ENCODE peak calls at places on chromosomes 3 and 15, in four cellular contexts. M, S, V and P are unnamed samples.
A peak's percentile ranks its signal among the peaks of the same experiment; 100 is the strongest.

GRCh38 chr3:136819784-136820640 is 1.1 kb downstream of the SLC35G2 start:
- DNase-seq in V (no peak), M (peak; percentile 34), S (no peak), P (peak; percentile 52)

GRCh38 chr3:189419022-189419421 is 212.2 kb upstream of the TP63 start:
- DNase-seq in M (no peak), V (no peak), S (no peak), P (no peak)

GRCh38 chr3:17032407-17033034 is 147.8 kb downstream of the PLCL2 start:
- DNase-seq in V (no peak), S (peak; percentile 19), M (peak; percentile 16), P (peak; percentile 39)

GRCh38 chr15:51864408-51865056 is 35.1 kb downstream of the TMOD3 start:
- DNase-seq in V (no peak), S (no peak), M (no peak), P (no peak)

GRCh38 chr3:115667175-115668065 is 44.1 kb downstream of the GAP43 start:
- DNase-seq in M (no peak), S (no peak), V (no peak), P (no peak)

GRCh38 chr3:17313746-17314145 is 428.7 kb downstream of the TBC1D5 start:
- DNase-seq in V (no peak), S (no peak), M (no peak), P (no peak)

GRCh38 chr15:81029416-81030367 is 29.0 kb downstream of the TLNRD1 start:
- DNase-seq in M (no peak), S (no peak), V (no peak), P (no peak)

GRCh38 chr3:43995929-43996378 is 245.7 kb upstream of the TOPAZ1 start:
- DNase-seq in V (no peak), S (no peak), M (no peak), P (no peak)

GRCh38 chr3:152317956-152318355 is 49.2 kb downstream of the MBNL1 start:
- DNase-seq in M (no peak), S (no peak), V (no peak), P (no peak)

GRCh38 chr3:72255736-72256559 is 471.0 kb upstream of the PROK2 start:
- DNase-seq in S (no peak), V (no peak), M (no peak), P (peak; percentile 91)

GRCh38 chr3:172666873-172667694 is 43.8 kb downstream of the NCEH1 start:
- DNase-seq in M (peak; percentile 82), S (peak; percentile 62), V (no peak), P (peak; percentile 62)

GRCh38 chr3:134809412-134810051 is 14.5 kb downstream of the EPHB1 start:
- DNase-seq in M (no peak), V (no peak), S (no peak), P (no peak)

GRCh38 chr3:115099115-115099884 is 47.8 kb downstream of the ZBTB20 start:
- DNase-seq in S (no peak), V (no peak), M (peak; percentile 36), P (no peak)

GRCh38 chr3:42119558-42120355 is 28.6 kb downstream of the TRAK1 start:
- DNase-seq in V (no peak), S (no peak), M (no peak), P (no peak)

GRCh38 chr15:52078197-52078875 is 34.2 kb downstream of the BCL2L10 start:
- DNase-seq in V (no peak), M (peak; percentile 85), S (no peak), P (no peak)

GRCh38 chr3:172635588-172635987 is 75.3 kb downstream of the NCEH1 start:
- DNase-seq in S (no peak), M (no peak), V (peak; percentile 43), P (no peak)

GRCh38 chr3:39812537-39812936 is 3.1 kb downstream of the MYRIP start:
- DNase-seq in M (peak; percentile 6), S (no peak), V (no peak), P (peak; percentile 31)

GRCh38 chr15:99955181-99955525 is 221.9 kb upstream of the LYSMD4 start:
- DNase-seq in S (no peak), V (no peak), M (no peak), P (no peak)

GRCh38 chr3:4493931-4494806 is 1.0 kb downstream of the ITPR1 start:
- DNase-seq in V (no peak), M (no peak), S (no peak), P (peak; percentile 42)

GRCh38 chr15:63942486-63943365 is 103.6 kb downstream of the DAPK2 start:
- DNase-seq in V (peak; percentile 16), M (no peak), S (no peak), P (no peak)

GRCh38 chr15:49855917-49856637 is 235.2 kb downstream of the DTWD1 start:
- DNase-seq in S (no peak), M (no peak), V (no peak), P (no peak)

GRCh38 chr3:28940530-28940929 is 340.3 kb upstream of the RBMS3 start:
- DNase-seq in S (no peak), M (no peak), V (peak; percentile 33), P (no peak)

GRCh38 chr3:157156844-157157635 is 2.9 kb downstream of the CCNL1 start:
- DNase-seq in M (peak; percentile 15), V (no peak), S (peak; percentile 35), P (no peak)

GRCh38 chr3:48938156-48938555 is 19.5 kb downstream of the ARIH2 start:
- DNase-seq in S (no peak), V (no peak), M (peak; percentile 24), P (no peak)

GRCh38 chr3:172272699-172273098 is 175.6 kb downstream of the GHSR start:
- DNase-seq in M (no peak), V (no peak), S (no peak), P (no peak)

GRCh38 chr3:148903022-148903442 is 37.9 kb downstream of the CPA3 start:
- DNase-seq in V (no peak), M (no peak), S (no peak), P (no peak)

GRCh38 chr15:70154440-70155347 is 57.0 kb upstream of the TLE3 start:
- DNase-seq in M (no peak), V (no peak), S (no peak), P (peak; percentile 73)

GRCh38 chr3:123027292-123028232 is at the start of gene SEMA5B:
- DNase-seq in M (no peak), S (peak; percentile 56), V (no peak), P (peak; percentile 85)

GRCh38 chr3:184727357-184728060 is 15.6 kb upstream of the MAGEF1 start:
- DNase-seq in M (peak; percentile 75), S (peak; percentile 72), V (no peak), P (peak; percentile 88)

GRCh38 chr3:61378321-61378720 is 127.1 kb upstream of the FHIT start:
- DNase-seq in V (no peak), M (no peak), S (no peak), P (no peak)

GRCh38 chr15:62848631-62849050 is 193.9 kb upstream of the TPM1 start:
- DNase-seq in S (no peak), M (peak; percentile 13), V (no peak), P (no peak)

GRCh38 chr15:57592426-57592825 is 722 bp downstream of the MYZAP start:
- DNase-seq in S (no peak), M (no peak), V (no peak), P (peak; percentile 22)

GRCh38 chr3:141939759-141940158 is 63.3 kb downstream of the ATP1B3 start:
- DNase-seq in V (no peak), S (no peak), M (no peak), P (no peak)

GRCh38 chr15:38696120-38696727 is 131.6 kb upstream of the RASGRP1 start:
- DNase-seq in S (no peak), V (no peak), M (no peak), P (no peak)
- TF ChIP-seq NFIC in S (no peak), V (no peak), M (no peak), P (no peak)

DNA sequence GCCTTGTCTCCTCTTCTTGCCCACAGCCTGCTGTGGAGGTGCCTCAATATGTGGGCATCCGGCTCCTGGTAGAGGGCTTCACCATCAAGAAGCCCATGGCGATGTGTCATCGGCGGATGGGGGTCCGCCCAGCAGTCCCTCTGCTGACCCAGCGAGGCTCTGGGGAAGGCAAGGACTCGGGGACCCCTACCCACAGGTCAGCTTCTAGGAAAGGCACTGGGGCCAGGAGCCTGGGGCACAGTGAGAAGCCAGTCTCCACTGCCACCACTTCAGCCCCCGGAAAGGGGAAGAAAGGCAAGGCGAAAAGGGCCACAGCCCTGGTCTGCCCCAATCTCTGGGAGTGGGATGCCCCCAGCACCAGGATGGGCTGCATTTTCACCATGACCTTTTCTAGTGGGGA is 10.7 kb downstream of the RPUSD3 start:
- DNase-seq in M (no peak), V (no peak), S (no peak), P (no peak)
- TF ChIP-seq MAX in M (no peak), V (no peak), S (no peak), P (no peak)

DNA sequence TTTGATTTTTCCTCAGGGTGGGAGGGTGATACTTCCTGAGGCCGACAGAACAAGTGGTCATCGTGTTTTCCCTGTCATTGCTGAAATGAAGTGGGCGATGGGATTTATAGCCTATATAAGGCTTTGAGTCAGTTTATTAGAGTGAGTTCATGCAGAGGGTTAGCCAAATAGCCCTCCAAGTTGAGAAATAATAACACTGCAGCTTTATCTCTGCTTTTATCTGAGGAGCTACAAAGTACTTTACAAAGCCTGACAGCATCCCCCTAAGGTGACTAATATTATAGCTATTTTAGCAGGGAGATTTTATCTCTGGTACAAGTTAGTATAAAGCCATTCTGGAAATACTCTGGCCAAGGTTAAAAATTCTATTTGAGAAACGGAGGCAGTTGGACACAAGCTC is 389.6 kb downstream of the MFSD1 start:
- DNase-seq in S (no peak), V (no peak), M (no peak), P (no peak)
- TF ChIP-seq NFIC in S (no peak), V (no peak), M (no peak), P (peak; percentile 97)

DNA sequence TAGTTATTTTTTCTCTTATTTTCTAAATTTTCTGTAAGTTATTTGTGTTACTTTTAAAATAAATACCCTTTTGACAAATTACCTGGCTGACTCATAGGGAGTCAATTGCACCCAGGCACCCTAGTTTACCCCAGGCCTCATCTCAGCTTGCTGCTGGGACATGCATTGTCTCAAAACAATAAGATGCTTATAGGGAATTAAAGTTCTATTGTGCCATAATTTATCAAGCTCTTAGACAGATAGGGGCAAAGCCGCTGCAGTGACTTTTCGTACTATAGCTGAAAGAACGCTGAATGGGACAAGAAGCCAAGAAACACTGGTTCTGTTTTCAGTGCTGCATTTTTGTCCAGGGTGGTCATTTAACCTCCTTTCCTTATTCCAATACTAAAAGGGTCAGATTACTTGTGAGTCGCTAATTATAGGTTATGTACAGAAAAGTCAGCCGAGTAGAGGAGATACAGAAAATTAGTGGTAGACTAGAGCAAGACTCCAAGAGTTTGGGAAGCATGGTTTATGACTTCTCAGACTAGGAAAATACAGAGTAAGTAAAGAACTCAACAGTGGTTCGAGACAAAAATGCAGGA is 50.3 kb downstream of the EXD1 start:
- DNase-seq in V (no peak), M (no peak), S (no peak), P (no peak)
- TF ChIP-seq MAX in V (no peak), M (no peak), S (no peak), P (no peak)